ENCODE peak calls at places on chromosome 5, in four cellular contexts. E is ACHN, I is amygdala, T is ELR. G is an unnamed sample.

GRCh38 chr5:128081111-128081865 is 2.3 kb upstream of the SLC12A2 start:
- DNase-seq in E (peak), I (no peak), T (peak), G (no peak)

GRCh38 chr5:124245276-124245675 is 501.2 kb downstream of the ZNF608 start:
- DNase-seq in E (no peak), I (no peak), T (no peak), G (no peak)

GRCh38 chr5:56854920-56855319 is 39.6 kb downstream of the MAP3K1 start:
- DNase-seq in E (no peak), I (no peak), T (no peak), G (no peak)

GRCh38 chr5:57895766-57896165 is 413.2 kb upstream of the ACTBL2 start:
- DNase-seq in E (no peak), I (no peak), T (no peak), G (no peak)

GRCh38 chr5:139984816-139985215 is 58.3 kb downstream of the NRG2 start:
- DNase-seq in E (no peak), I (no peak), T (no peak), G (no peak)

GRCh38 chr5:73917433-73917832 is 291.4 kb downstream of the ARHGEF28 start:
- DNase-seq in E (no peak), I (no peak), T (no peak), G (no peak)

GRCh38 chr5:3329427-3329826 is 266.2 kb upstream of the IRX1 start:
- DNase-seq in E (no peak), I (no peak), T (no peak), G (no peak)

GRCh38 chr5:82820188-82820587 is 257.0 kb downstream of the TMEM167A start:
- DNase-seq in E (no peak), I (no peak), T (peak), G (no peak)

GRCh38 chr5:31396611-31397295 is 135.1 kb downstream of the DROSHA start:
- DNase-seq in E (no peak), I (no peak), T (no peak), G (no peak)

GRCh38 chr5:154276236-154276792 is 85.8 kb downstream of the GALNT10 start:
- DNase-seq in E (no peak), I (no peak), T (no peak), G (no peak)

GRCh38 chr5:133433133-133433532 is 179.2 kb downstream of the FSTL4 start:
- DNase-seq in E (no peak), I (no peak), T (no peak), G (no peak)

GRCh38 chr5:142779163-142779562 is 9.0 kb downstream of the ARHGAP26 start:
- DNase-seq in E (peak), I (no peak), T (no peak), G (no peak)

GRCh38 chr5:163350083-163350482 is 87.3 kb upstream of the CCNG1 start:
- DNase-seq in E (no peak), I (no peak), T (peak), G (no peak)

GRCh38 chr5:145948047-145948446 is 11.7 kb downstream of the SH3RF2 start:
- DNase-seq in E (no peak), I (no peak), T (no peak), G (no peak)

GRCh38 chr5:133341915-133342710 is 270.2 kb downstream of the FSTL4 start:
- DNase-seq in E (no peak), I (no peak), T (no peak), G (no peak)

GRCh38 chr5:157222506-157223230 is 42.0 kb downstream of the ITK start:
- DNase-seq in E (no peak), I (no peak), T (peak), G (no peak)

GRCh38 chr5:28779161-28779754 is 1740.9 kb upstream of the CDH9 start:
- DNase-seq in E (peak), I (no peak), T (no peak), G (no peak)